ENCODE peak calls at places on chromosomes 3 and 15, in seven cellular contexts. K is M059J, A is nucleus accumbens, T is HFF-Myc, R is NCI-H345, D is endothelial cell, P is IMR-90. M is an unnamed sample.

GRCh38 chr15:59741274-59741906 is 52.3 kb upstream of the BNIP2 start:
- DNase-seq in P (no peak), T (no peak), A (no peak), K (peak), R (peak), D (peak), M (no peak)

GRCh38 chr3:155744091-155744625 is 713 bp downstream of the PLCH1 start:
- DNase-seq in T (no peak), P (peak), K (peak), D (peak), R (peak), A (peak), M (no peak)

GRCh38 chr3:13518516-13519351 is 30.2 kb upstream of the FBLN2 start:
- DNase-seq in R (no peak), K (peak), T (no peak), A (peak), P (no peak), D (no peak), M (no peak)

GRCh38 chr3:46986782-46987484 is 7.5 kb downstream of the NBEAL2 start:
- DNase-seq in T (no peak), A (no peak), K (no peak), P (no peak), R (no peak), D (no peak), M (no peak)

GRCh38 chr3:140972833-140973232 is 31.2 kb downstream of the SLC25A36 start:
- DNase-seq in K (peak), T (no peak), A (no peak), R (no peak), P (peak), D (no peak), M (peak)

GRCh38 chr3:10442151-10442795 is 63.1 kb downstream of the ATP2B2 start:
- DNase-seq in T (no peak), R (no peak), D (no peak), P (peak), A (no peak), K (no peak), M (peak)

GRCh38 chr3:39413691-39414420 is 7.3 kb downstream of the RPSA start:
- DNase-seq in A (no peak), K (no peak), P (no peak), D (no peak), T (no peak), R (no peak), M (no peak)

GRCh38 chr3:9201278-9201677 is 48.2 kb downstream of the SRGAP3 start:
- DNase-seq in R (no peak), P (no peak), A (no peak), T (peak), D (no peak), K (no peak), M (peak)

GRCh38 chr15:45604321-45604720 is 17.1 kb downstream of the BLOC1S6 start:
- DNase-seq in T (no peak), P (no peak), A (no peak), R (no peak), D (no peak), K (no peak), M (no peak)

GRCh38 chr15:89815769-89816168 is 1.1 kb upstream of the ANPEP start:
- DNase-seq in K (no peak), D (no peak), R (no peak), T (no peak), A (no peak), P (no peak), M (no peak)

GRCh38 chr3:78857494-78858111 is 910.2 kb downstream of the ROBO1 start:
- DNase-seq in R (no peak), A (no peak), T (no peak), D (no peak), P (no peak), K (peak), M (no peak)

GRCh38 chr15:84570164-84570692 is 30.6 kb upstream of the ZSCAN2 start:
- DNase-seq in T (no peak), A (peak), R (no peak), P (no peak), K (peak), D (peak), M (peak)

GRCh38 chr15:101381671-101382212 is 86.7 kb upstream of the SNRPA1 start:
- DNase-seq in R (no peak), A (no peak), P (no peak), T (no peak), K (no peak), D (no peak), M (no peak)

GRCh38 chr15:68797157-68797556 is 23.5 kb downstream of the ANP32A start:
- DNase-seq in R (no peak), P (peak), K (no peak), D (no peak), T (no peak), A (no peak), M (no peak)

GRCh38 chr3:58306662-58307286 is 454 bp downstream of the HTD2 start:
- DNase-seq in P (peak), D (peak), K (peak), A (no peak), R (peak), T (no peak), M (peak)

GRCh38 chr15:94387854-94388441 is 156.6 kb downstream of the MCTP2 start:
- DNase-seq in P (no peak), K (no peak), T (no peak), R (no peak), D (no peak), A (no peak), M (no peak)

GRCh38 chr3:161851941-161852566 is 355.4 kb downstream of the OTOL1 start:
- DNase-seq in K (peak), A (no peak), R (peak), D (peak), T (peak), P (peak), M (peak)

GRCh38 chr3:67382551-67382950 is 271.9 kb downstream of the SUCLG2 start:
- DNase-seq in D (no peak), A (no peak), T (no peak), P (peak), K (no peak), R (no peak), M (no peak)

GRCh38 chr3:8629151-8630021 is 15.2 kb downstream of the SSUH2 start:
- DNase-seq in P (peak), T (peak), D (no peak), R (no peak), A (peak), K (peak), M (peak)

GRCh38 chr15:90320885-90321278 is 31.2 kb upstream of the ZNF774 start:
- DNase-seq in K (no peak), A (no peak), T (no peak), D (no peak), P (no peak), R (no peak), M (no peak)